ENCODE peak calls at places on chromosomes 7 and 10, in four cellular contexts. M is K562, K is heart right ventricle, O is thoracic aorta. H is an unnamed sample.
A peak's percentile ranks its signal among the peaks of the same experiment; 100 is the strongest.

GRCh38 chr10:122515588-122516231 is 44.8 kb upstream of the DMBT1 start:
- DNase-seq in M (no peak), K (peak; percentile 27), O (no peak), H (peak; percentile 73)

GRCh38 chr7:127769696-127770400 is 117.9 kb downstream of the SND1 start:
- DNase-seq in M (no peak), K (no peak), O (no peak), H (no peak)

GRCh38 chr10:14552010-14552409 is 221.3 kb upstream of the FRMD4A start:
- DNase-seq in M (no peak), K (no peak), O (no peak), H (no peak)

GRCh38 chr10:104045151-104046089 is 40.3 kb downstream of the COL17A1 start:
- DNase-seq in M (peak; percentile 38), K (no peak), O (no peak), H (no peak)

GRCh38 chr10:16909271-16909767 is 92.1 kb upstream of the RSU1 start:
- DNase-seq in M (no peak), K (no peak), O (no peak), H (no peak)

GRCh38 chr7:21999896-22000295 is 54.2 kb upstream of the CDCA7L start:
- DNase-seq in M (no peak), K (no peak), O (no peak), H (no peak)

GRCh38 chr7:155512246-155512887 is 34.0 kb downstream of the CNPY1 start:
- DNase-seq in M (no peak), K (no peak), O (no peak), H (no peak)

GRCh38 chr10:5775705-5776104 is 37.5 kb downstream of the GDI2 start:
- DNase-seq in M (no peak), K (peak; percentile 34), O (no peak), H (peak; percentile 82)

GRCh38 chr7:73679709-73680108 is 3.5 kb downstream of the DNAJC30 start:
- DNase-seq in M (no peak), K (no peak), O (no peak), H (no peak)

GRCh38 chr7:89680161-89680560 is 474.1 kb upstream of the STEAP1 start:
- DNase-seq in M (no peak), K (no peak), O (no peak), H (no peak)

GRCh38 chr7:102874166-102874829 is 38.5 kb upstream of the LRRC17 start:
- DNase-seq in M (no peak), K (no peak), O (no peak), H (no peak)

GRCh38 chr10:52563361-52563760 is 209.2 kb downstream of the MBL2 start:
- DNase-seq in M (no peak), K (no peak), O (no peak), H (no peak)

GRCh38 chr10:71736570-71737355 is 17.2 kb upstream of the C10orf105 start:
- DNase-seq in M (no peak), K (no peak), O (no peak), H (no peak)

GRCh38 chr10:132326925-132327324 is 5.1 kb upstream of the LRRC27 start:
- DNase-seq in M (no peak), K (no peak), O (no peak), H (no peak)

GRCh38 chr7:83791737-83792136 is 142.8 kb upstream of the SEMA3E start:
- DNase-seq in M (no peak), K (no peak), O (no peak), H (no peak)

GRCh38 chr10:117322258-117322657 is 53.0 kb downstream of the PDZD8 start:
- DNase-seq in M (no peak), K (no peak), O (no peak), H (no peak)

GRCh38 chr10:4024846-4025245 is 239.8 kb upstream of the KLF6 start:
- DNase-seq in M (no peak), K (no peak), O (no peak), H (no peak)

GRCh38 chr10:44801383-44802327 is 109.5 kb upstream of the TMEM72 start:
- DNase-seq in M (no peak), K (peak; percentile 91), O (peak; percentile 36), H (no peak)

GRCh38 chr7:143257501-143257900 is 5.7 kb upstream of the GSTK1 start:
- DNase-seq in M (peak; percentile 45), K (no peak), O (no peak), H (no peak)

GRCh38 chr7:25179771-25180591 is 48.3 kb downstream of the NPVF start:
- DNase-seq in M (peak; percentile 89), K (peak; percentile 96), O (peak; percentile 70), H (peak; percentile 90)

GRCh38 chr10:71128311-71129010 is 83.9 kb upstream of the UNC5B start:
- DNase-seq in M (no peak), K (no peak), O (no peak), H (no peak)

GRCh38 chr7:73647725-73648592 is 19.7 kb upstream of the VPS37D start:
- DNase-seq in M (no peak), K (no peak), O (no peak), H (no peak)

GRCh38 chr7:150716368-150716767 is at the start of gene GIMAP1:
- DNase-seq in M (no peak), K (peak; percentile 36), O (no peak), H (peak; percentile 79)

GRCh38 chr10:29895436-29895835 is 163.9 kb downstream of the JCAD start:
- DNase-seq in M (no peak), K (peak; percentile 59), O (peak; percentile 80), H (no peak)

GRCh38 chr10:79026341-79026761 is 42.4 kb upstream of the ZMIZ1 start:
- DNase-seq in M (no peak), K (no peak), O (no peak), H (no peak)
- H3K4me3 ChIP-seq in M (no peak overlapping the region), K (no peak overlapping the region), O (no peak overlapping the region), H (no peak overlapping the region)

GRCh38 chr10:50388181-50388580 is 136.9 kb upstream of the ASAH2 start:
- DNase-seq in M (no peak), K (no peak), O (no peak), H (no peak)
- H3K4me1 ChIP-seq in M (peaks cover 48% of the 10 kb centered on the region), K (peaks cover 24% of the 10 kb centered on the region), O (no peaks in the 10 kb centered on the region), H (peaks cover 12% of the 10 kb centered on the region)

DNA sequence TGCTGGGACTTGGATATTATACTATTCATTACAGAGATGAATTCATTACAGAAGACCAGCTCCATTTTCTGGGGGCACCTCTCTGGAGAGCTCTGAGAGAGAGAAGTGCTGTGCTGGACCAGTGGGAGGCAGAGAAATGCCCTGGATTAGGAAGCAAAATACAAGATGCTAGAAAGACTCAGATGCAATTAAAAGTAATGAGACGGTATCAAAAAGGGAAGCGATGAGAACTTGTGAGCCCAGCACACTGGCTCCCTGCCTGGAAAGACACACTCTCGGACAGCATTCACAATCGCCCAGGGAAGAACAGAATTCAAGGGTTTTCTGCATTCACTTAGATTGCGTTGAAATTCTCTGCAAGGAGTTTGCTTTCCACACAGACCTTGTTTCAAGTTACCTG is 3.5 kb upstream of the FRAT2 start:
- DNase-seq in M (no peak), K (no peak), O (no peak), H (no peak)
- H3K27ac ChIP-seq in M (no peak overlapping the region), K (no peak overlapping the region), O (no peak overlapping the region), H (no peak overlapping the region)

GRCh38 chr10:69803809-69804208 is 2.1 kb downstream of the COL13A1 start:
- DNase-seq in M (no peak), K (no peak), O (no peak), H (no peak)
- H3K4me3 ChIP-seq in M (no peak overlapping the region), K (no peak overlapping the region), O (no peak overlapping the region), H (no peak overlapping the region)

DNA sequence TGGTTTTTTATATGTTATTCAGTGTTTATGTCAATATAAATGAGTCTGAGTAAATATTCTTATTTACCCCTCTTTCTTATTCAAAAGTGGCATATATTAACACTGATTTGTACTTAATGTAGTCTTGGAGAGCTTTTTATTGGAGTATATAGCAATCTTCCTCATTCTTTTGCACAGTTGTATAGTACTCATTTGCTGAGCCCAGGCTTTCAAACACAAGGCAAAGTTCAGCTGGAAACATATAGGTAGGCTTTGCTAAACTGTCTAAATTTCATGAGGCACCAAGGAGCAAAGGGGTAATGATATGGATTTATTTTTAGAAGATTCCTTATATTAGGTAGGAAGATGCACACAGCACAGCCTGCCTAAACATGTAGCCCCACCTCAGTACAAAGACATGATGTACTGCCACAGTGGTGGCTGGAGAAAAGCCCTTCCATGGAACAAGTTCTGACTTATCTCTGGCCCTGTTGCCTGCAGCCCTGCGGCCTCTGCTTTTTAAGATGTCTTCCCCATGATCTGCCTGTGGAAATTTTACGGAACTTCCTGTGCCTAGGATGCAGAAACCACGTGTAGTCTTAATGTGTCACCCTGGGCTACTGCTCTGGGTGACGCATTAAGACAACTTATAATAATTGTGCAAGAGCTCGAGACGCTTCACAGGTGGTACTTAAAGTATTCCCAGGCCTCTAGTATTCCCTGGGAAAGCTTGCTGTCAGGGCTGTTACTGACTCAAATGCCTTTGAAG is 9.6 kb upstream of the PDCD4 start:
- DNase-seq in M (no peak), K (no peak), O (no peak), H (no peak)
- H3K4me1 ChIP-seq in M (peaks cover 71% of the 10 kb centered on the region), K (peaks cover 57% of the 10 kb centered on the region), O (peaks cover 66% of the 10 kb centered on the region), H (peaks cover 99% of the 10 kb centered on the region)

GRCh38 chr7:100153713-100154519 is 4.6 kb downstream of the TRAPPC14 start:
- DNase-seq in M (peak; percentile 64), K (no peak), O (no peak), H (no peak)
- H3K27ac ChIP-seq in M (no peak overlapping the region), K (no peak overlapping the region), O (no peak overlapping the region), H (no peak overlapping the region)

GRCh38 chr7:134565643-134566136 is 16.8 kb downstream of the AKR1B15 start:
- DNase-seq in M (no peak), K (no peak), O (no peak), H (no peak)
- H3K4me3 ChIP-seq in M (no peak overlapping the region), K (no peak overlapping the region), O (peak overlapping the region; percentile 32), H (no peak overlapping the region)

GRCh38 chr10:119393845-119394244 is 148.7 kb downstream of the RGS10 start:
- DNase-seq in M (no peak), K (no peak), O (no peak), H (no peak)

GRCh38 chr10:119393421-119393820 is 149.1 kb downstream of the RGS10 start:
- DNase-seq in M (no peak), K (no peak), O (no peak), H (no peak)

GRCh38 chr10:119395287-119396007 is 147.1 kb downstream of the RGS10 start:
- DNase-seq in M (no peak), K (peak; percentile 70), O (no peak), H (no peak)

GRCh38 chr10:119396008-119396708 is 146.4 kb downstream of the RGS10 start:
- DNase-seq in M (no peak), K (no peak), O (no peak), H (no peak)

GRCh38 chr10:119394657-119395286 is 147.7 kb downstream of the RGS10 start:
- DNase-seq in M (no peak), K (no peak), O (no peak), H (no peak)
- H3K4me1 ChIP-seq in M (no peaks in the 10 kb centered on the region), K (peaks cover 52% of the 10 kb centered on the region), O (peaks cover 25% of the 10 kb centered on the region), H (no peaks in the 10 kb centered on the region)

GRCh38 chr7:100739934-100740333 is 6.5 kb downstream of the ZAN start:
- DNase-seq in M (no peak), K (no peak), O (no peak), H (no peak)

GRCh38 chr7:100744605-100745004 is 11.2 kb downstream of the ZAN start:
- DNase-seq in M (no peak), K (no peak), O (no peak), H (no peak)

GRCh38 chr7:100745184-100745583 is 11.8 kb downstream of the ZAN start:
- DNase-seq in M (peak; percentile 61), K (peak; percentile 45), O (no peak), H (no peak)
- H3K27ac ChIP-seq in M (no peak overlapping the region), K (no peak overlapping the region), O (no peak overlapping the region), H (no peak overlapping the region)